ENCODE peak calls at places on chromosomes 16 and 17, in five cellular contexts. T is heart left ventricle, Q is H1, R is stomach, S is A549. V is an unnamed sample.

GRCh38 chr16:30484887-30485286 is 12.3 kb downstream of the ITGAL start:
- DNase-seq in S (no peak), R (no peak), T (no peak), Q (no peak), V (no peak)

GRCh38 chr16:56195151-56195550 is 3.9 kb downstream of the GNAO1 start:
- DNase-seq in Q (no peak), S (no peak), T (no peak), R (no peak), V (no peak)

GRCh38 chr16:50326835-50327465 is 41.8 kb downstream of the BRD7 start:
- DNase-seq in R (no peak), T (no peak), S (peak), Q (no peak), V (no peak)

GRCh38 chr17:1474402-1475189 is 17.9 kb downstream of the MYO1C start:
- DNase-seq in S (no peak), T (no peak), R (no peak), Q (no peak), V (no peak)

GRCh38 chr16:89534147-89534788 is 26.1 kb downstream of the SPG7 start:
- DNase-seq in T (no peak), S (no peak), Q (no peak), R (no peak), V (no peak)

GRCh38 chr16:3952342-3953131 is 72.0 kb upstream of the CREBBP start:
- DNase-seq in Q (no peak), S (no peak), R (no peak), T (peak), V (no peak)

GRCh38 chr17:17712268-17712924 is 31.1 kb downstream of the RAI1 start:
- DNase-seq in R (no peak), Q (no peak), T (no peak), S (no peak), V (no peak)

GRCh38 chr17:30584810-30585209 is 107.6 kb downstream of the GOSR1 start:
- DNase-seq in Q (no peak), T (no peak), R (no peak), S (no peak), V (no peak)

GRCh38 chr16:70638814-70639792 is 7.3 kb upstream of the IL34 start:
- DNase-seq in S (no peak), R (no peak), T (no peak), Q (no peak), V (no peak)

DNA sequence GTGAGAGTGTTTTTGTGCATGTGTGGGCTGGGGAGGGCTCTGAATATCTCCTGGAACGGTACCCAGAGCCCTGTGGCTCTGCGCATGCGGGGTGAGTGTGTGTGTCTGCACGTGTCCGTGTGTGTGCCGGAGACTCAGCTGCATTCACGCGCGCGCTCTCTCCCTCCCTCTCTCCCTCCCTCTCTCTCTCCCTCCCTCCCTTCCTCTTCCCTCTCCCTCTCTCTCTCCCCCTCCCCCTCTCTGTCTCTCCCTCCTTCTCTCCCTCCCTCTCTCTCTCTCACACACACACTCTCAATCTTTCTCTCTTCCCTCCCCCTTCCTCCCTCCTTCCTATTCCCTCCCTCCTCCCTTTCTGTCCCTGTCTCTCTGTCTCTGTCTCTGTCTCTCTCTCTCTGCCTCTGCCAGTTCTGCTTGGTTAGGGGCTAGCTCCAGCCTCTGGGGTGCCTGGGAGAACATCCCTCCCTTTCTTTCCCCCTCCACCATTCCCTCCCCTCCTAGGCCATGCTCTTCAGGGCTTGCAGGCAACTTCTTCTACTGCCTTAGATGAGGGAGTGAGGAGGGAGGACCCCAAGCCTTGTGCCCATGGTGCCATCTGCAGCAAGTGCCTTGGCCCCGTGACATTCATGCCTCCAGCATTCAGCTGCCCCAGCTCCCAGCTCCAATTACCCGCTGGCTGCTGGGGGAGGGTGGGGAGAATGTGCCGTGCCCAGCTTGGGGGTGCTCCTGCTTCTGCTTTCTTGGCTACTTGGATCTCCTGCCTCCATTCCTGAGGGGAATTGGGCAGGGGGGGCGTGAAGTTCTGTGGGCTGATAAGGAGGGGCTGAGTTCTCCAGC is 6.4 kb downstream of the THRA start:
- DNase-seq in S (peak), T (peak), R (peak), Q (no peak), V (no peak)
- TF ChIP-seq POLR2A in S (no peak), T (no peak), R (no peak), Q (no peak), V (no peak)

GRCh38 chr17:79986441-79987186 is 49.1 kb downstream of the TBC1D16 start:
- DNase-seq in S (no peak), T (no peak), R (no peak), Q (no peak), V (no peak)

GRCh38 chr17:79985951-79986391 is 49.7 kb downstream of the TBC1D16 start:
- DNase-seq in T (no peak), S (no peak), Q (no peak), R (no peak), V (no peak)

GRCh38 chr17:79987890-79988162 is 47.8 kb downstream of the TBC1D16 start:
- DNase-seq in Q (no peak), T (no peak), S (no peak), R (no peak), V (no peak)

GRCh38 chr17:79988163-79988971 is 47.3 kb downstream of the TBC1D16 start:
- DNase-seq in S (peak), Q (no peak), R (peak), T (no peak), V (no peak)

DNA sequence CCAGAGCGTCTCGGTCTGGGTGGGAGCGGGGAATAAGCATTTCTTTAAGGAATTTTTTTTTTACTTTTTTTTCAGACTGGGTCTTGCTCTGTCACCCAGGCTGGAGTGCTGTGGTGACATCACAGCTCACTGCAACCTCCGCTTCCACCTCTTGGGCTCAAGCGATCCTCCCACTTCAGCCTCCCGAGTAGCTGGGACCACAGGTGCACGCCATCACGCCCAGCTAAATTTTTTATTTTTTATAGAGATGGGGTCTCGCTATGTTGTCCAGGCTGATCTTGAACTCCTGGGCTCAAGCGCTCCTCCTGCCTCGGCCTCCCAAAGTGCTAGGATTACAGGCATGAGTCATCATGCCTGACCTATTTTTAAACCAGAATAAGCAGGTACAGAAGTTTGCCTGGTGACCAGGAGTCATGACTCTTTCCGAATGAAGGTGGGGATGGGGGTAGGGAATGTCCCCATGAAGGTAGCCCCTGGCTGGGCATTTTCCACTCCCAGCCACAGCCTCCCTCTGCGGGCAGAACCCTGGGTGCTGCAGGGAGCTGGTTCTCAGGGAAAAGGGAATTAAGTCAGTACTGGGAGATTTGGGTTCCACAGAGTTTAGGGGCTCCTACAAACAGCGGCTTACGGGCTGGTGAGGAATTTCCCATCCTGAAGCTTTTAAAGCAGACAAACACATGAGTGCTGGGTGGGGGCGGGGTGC is 48.3 kb downstream of the TBC1D16 start:
- DNase-seq in Q (no peak), S (no peak), R (no peak), T (no peak), V (no peak)
- H3K4me3 ChIP-seq in Q (no peak), S (peak), R (no peak), T (no peak), V (no peak)

GRCh38 chr17:27588354-27588753 is 42.6 kb upstream of the LGALS9 start:
- DNase-seq in S (no peak), Q (no peak), R (no peak), T (no peak), V (no peak)

GRCh38 chr17:27585153-27585681 is 45.8 kb upstream of the LGALS9 start:
- DNase-seq in Q (no peak), S (no peak), R (no peak), T (no peak), V (no peak)

GRCh38 chr17:27582696-27583095 is 48.3 kb upstream of the LGALS9 start:
- DNase-seq in S (no peak), T (no peak), Q (no peak), R (no peak), V (no peak)

GRCh38 chr17:27585792-27586191 is 45.2 kb upstream of the LGALS9 start:
- DNase-seq in T (no peak), R (no peak), Q (no peak), S (no peak), V (no peak)

DNA sequence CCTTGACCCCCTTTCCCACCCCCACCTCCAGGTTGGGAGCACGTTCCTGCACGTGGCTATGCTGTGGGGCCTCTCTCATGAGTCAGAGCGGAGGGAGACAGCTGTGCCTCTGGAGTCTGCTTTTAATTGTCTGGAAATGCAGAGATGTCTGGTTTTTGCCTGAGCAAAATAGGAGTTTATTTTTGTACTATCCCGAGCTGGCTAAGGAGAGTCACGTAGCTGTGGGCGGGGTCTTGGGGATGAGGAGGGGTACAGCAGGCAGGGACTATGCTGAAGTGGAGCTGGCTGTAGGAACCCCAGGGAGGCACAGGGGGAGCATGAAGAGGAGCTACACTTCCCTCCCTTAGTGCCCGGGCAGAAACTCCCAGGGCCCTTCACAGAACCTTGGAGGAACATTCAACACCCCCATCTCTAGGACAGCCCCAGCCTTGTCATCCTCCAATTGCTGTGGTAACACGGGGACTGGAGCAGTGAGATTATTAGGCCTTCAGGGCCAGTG is 44.7 kb upstream of the LGALS9 start:
- DNase-seq in Q (no peak), T (no peak), S (peak), R (no peak), V (no peak)
- TF ChIP-seq POLR2A in Q (no peak), T (no peak), S (no peak), R (no peak), V (no peak)

GRCh38 chr17:75031972-75032895 is 14.5 kb downstream of the ATP5PD start:
- DNase-seq in Q (no peak), T (peak), S (peak), R (peak), V (no peak)
- H3K4me3 ChIP-seq in Q (peak), T (peak), S (peak), R (peak), V (peak)

DNA sequence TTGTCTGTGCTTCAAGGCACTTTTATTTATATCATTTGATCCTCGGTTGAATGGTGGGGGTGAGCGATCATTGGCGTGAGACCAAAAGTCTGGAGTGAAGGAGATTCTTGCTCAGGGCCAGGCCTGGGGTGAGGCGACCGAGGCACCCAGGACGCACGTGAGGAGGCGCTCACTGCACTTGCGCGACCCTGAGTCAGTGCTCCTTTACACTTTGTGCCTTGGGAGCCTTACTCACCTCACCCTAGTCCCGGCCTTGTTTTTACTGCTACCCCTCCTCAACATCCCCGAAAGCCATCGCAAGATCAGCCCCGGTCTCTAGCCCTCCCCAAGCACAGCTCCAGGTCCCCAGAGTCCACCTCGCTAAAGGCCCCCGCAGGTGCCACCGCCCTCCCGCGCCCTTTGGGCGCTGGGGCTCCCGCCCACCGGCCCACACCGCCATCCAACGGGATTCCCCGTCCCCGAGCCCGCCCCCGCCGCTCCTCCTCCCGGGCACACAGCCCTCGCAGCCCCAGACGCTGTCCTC is 496 bp downstream of the EZH1 start:
- DNase-seq in T (peak), Q (peak), S (peak), R (peak), V (no peak)
- TF ChIP-seq POLR2A in T (no peak), Q (no peak), S (no peak), R (no peak), V (no peak)

GRCh38 chr16:66429290-66429962 is 2.3 kb downstream of the BEAN1 start:
- DNase-seq in S (no peak), T (no peak), R (no peak), Q (no peak), V (peak)

GRCh38 chr16:66427451-66427860 is 361 bp downstream of the BEAN1 start:
- DNase-seq in T (no peak), R (no peak), Q (no peak), S (no peak), V (no peak)

GRCh38 chr16:66427036-66427446 is at the start of gene BEAN1:
- DNase-seq in S (no peak), T (no peak), R (no peak), Q (no peak), V (no peak)

GRCh38 chr16:66428682-66429251 is 1.7 kb downstream of the BEAN1 start:
- DNase-seq in S (no peak), Q (no peak), R (no peak), T (no peak), V (peak)

DNA sequence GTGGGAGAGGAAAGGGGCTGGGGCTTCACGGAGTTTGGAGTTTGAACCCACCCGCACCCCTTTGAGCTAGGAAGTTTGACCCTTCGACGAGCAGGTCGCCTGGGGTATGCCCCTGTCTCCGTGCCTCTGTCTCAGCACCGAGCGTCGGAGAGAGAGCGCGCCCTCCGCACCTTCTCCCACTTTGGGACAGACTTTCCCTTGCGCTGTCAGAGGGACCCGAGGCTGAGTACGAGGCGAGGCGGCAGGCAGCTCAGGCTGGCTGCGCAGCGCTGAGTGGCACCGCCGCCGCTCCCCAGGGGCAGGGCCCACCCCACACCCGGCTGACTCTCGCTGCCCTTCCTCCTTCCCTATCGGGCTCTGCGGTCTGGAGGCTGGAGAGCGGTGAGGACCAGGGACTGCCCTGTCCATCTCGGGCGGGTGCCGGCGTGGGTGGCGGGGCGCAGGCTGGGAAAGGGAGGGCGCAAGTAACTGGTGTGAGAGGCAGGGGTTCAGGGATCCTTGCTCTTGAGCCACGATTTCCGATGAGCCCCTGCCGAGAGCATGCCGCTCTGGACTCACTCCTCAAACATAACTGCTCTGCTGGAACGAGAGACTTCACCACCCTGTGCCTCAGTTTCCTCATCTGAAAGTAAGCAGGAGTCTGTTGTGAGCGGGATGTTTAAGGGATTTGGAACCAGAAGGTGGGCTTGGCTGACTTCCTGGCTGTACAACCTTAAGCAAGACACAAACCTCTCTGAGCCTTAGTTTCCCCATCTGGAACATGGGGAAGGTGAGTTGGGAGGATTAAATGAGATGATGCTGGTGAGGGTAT is 981 bp downstream of the BEAN1 start:
- DNase-seq in Q (no peak), R (no peak), S (no peak), T (no peak), V (no peak)
- H3K4me3 ChIP-seq in Q (peak), R (peak), S (peak), T (peak), V (peak)

GRCh38 chr16:22007509-22008214 is at the start of gene MOSMO:
- DNase-seq in Q (no peak), T (peak), R (peak), S (peak), V (no peak)
- TF ChIP-seq POLR2A in Q (no peak), T (peak), R (no peak), S (peak), V (no peak)

GRCh38 chr17:56436142-56436541 is 157.4 kb upstream of the NOG start:
- DNase-seq in Q (no peak), T (no peak), S (no peak), R (no peak), V (no peak)

GRCh38 chr17:56426901-56427300 is 166.6 kb upstream of the NOG start:
- DNase-seq in R (no peak), T (no peak), Q (no peak), S (no peak), V (no peak)

GRCh38 chr17:56432443-56432842 is 161.1 kb upstream of the NOG start:
- DNase-seq in R (no peak), Q (no peak), T (no peak), S (no peak), V (no peak)

GRCh38 chr17:56434610-56435009 is 158.9 kb upstream of the NOG start:
- DNase-seq in S (no peak), Q (no peak), R (no peak), T (no peak), V (no peak)

GRCh38 chr17:56431736-56432135 is 161.8 kb upstream of the NOG start:
- DNase-seq in Q (no peak), S (no peak), T (no peak), R (no peak), V (no peak)
- H3K4me3 ChIP-seq in Q (no peak), S (no peak), T (no peak), R (no peak), V (no peak)

GRCh38 chr17:7466318-7466643 is 13.2 kb downstream of the ZBTB4 start:
- DNase-seq in T (no peak), S (no peak), R (no peak), Q (no peak), V (no peak)

GRCh38 chr17:7466644-7467341 is 12.6 kb downstream of the ZBTB4 start:
- DNase-seq in S (no peak), Q (no peak), T (peak), R (peak), V (no peak)

GRCh38 chr17:7464081-7464480 is 15.3 kb downstream of the ZBTB4 start:
- DNase-seq in R (no peak), T (no peak), S (no peak), Q (no peak), V (no peak)

GRCh38 chr17:7467498-7467897 is 11.9 kb downstream of the ZBTB4 start:
- DNase-seq in T (no peak), R (no peak), S (no peak), Q (no peak), V (no peak)

GRCh38 chr17:7465481-7466275 is 13.8 kb downstream of the ZBTB4 start:
- DNase-seq in Q (no peak), S (no peak), R (no peak), T (no peak), V (no peak)
- TF ChIP-seq POLR2A in Q (no peak), S (no peak), R (no peak), T (no peak), V (no peak)

V was measured in vagina.